ENCODE peak calls at places on chromosomes 13 and 19, in ten cellular contexts. One of them, this sample, is unnamed.

GRCh38 chr13:45989607-45990006 is 62.9 kb downstream of the ZC3H13 start:
- DNase-seq in ovary: no peak
- DNase-seq in AG10803: peak
- DNase-seq in ascending aorta: no peak
- DNase-seq in lower lobe of right lung: no peak
- DNase-seq in BE2C: no peak
- DNase-seq in brain microvascular endothelial cell: peak
- DNase-seq in foreskin fibroblast: peak
- DNase-seq in glutamatergic neuron: no peak
- DNase-seq in suprapubic skin: no peak
- DNase-seq in this sample: no peak

GRCh38 chr13:100102042-100102441 is 13.1 kb downstream of the PCCA start:
- DNase-seq in suprapubic skin: no peak
- DNase-seq in BE2C: no peak
- DNase-seq in ovary: no peak
- DNase-seq in foreskin fibroblast: no peak
- DNase-seq in lower lobe of right lung: no peak
- DNase-seq in AG10803: no peak
- DNase-seq in ascending aorta: no peak
- DNase-seq in brain microvascular endothelial cell: no peak
- DNase-seq in glutamatergic neuron: no peak
- DNase-seq in this sample: no peak

GRCh38 chr13:20492641-20493040 is 33.0 kb downstream of the CRYL1 start:
- DNase-seq in brain microvascular endothelial cell: peak
- DNase-seq in ascending aorta: no peak
- DNase-seq in glutamatergic neuron: peak
- DNase-seq in suprapubic skin: no peak
- DNase-seq in foreskin fibroblast: peak
- DNase-seq in lower lobe of right lung: no peak
- DNase-seq in BE2C: peak
- DNase-seq in AG10803: no peak
- DNase-seq in ovary: no peak
- DNase-seq in this sample: no peak

GRCh38 chr13:87677334-87678234 is 6.4 kb downstream of the SLITRK5 start:
- DNase-seq in suprapubic skin: peak
- DNase-seq in lower lobe of right lung: peak
- DNase-seq in BE2C: peak
- DNase-seq in brain microvascular endothelial cell: no peak
- DNase-seq in glutamatergic neuron: peak
- DNase-seq in AG10803: no peak
- DNase-seq in foreskin fibroblast: no peak
- DNase-seq in ovary: no peak
- DNase-seq in ascending aorta: no peak
- DNase-seq in this sample: peak

GRCh38 chr13:46855166-46855565 is 41.7 kb downstream of the HTR2A start:
- DNase-seq in BE2C: no peak
- DNase-seq in brain microvascular endothelial cell: no peak
- DNase-seq in AG10803: no peak
- DNase-seq in foreskin fibroblast: no peak
- DNase-seq in suprapubic skin: no peak
- DNase-seq in lower lobe of right lung: no peak
- DNase-seq in ascending aorta: no peak
- DNase-seq in ovary: no peak
- DNase-seq in glutamatergic neuron: no peak
- DNase-seq in this sample: no peak

GRCh38 chr19:13089139-13089856 is 13.4 kb downstream of the LYL1 start:
- DNase-seq in lower lobe of right lung: no peak
- DNase-seq in suprapubic skin: no peak
- DNase-seq in brain microvascular endothelial cell: no peak
- DNase-seq in ovary: no peak
- DNase-seq in BE2C: no peak
- DNase-seq in ascending aorta: peak
- DNase-seq in glutamatergic neuron: no peak
- DNase-seq in foreskin fibroblast: no peak
- DNase-seq in AG10803: no peak
- DNase-seq in this sample: no peak

GRCh38 chr19:38719761-38720558 is 24.3 kb downstream of the CAPN12 start:
- DNase-seq in ascending aorta: no peak
- DNase-seq in glutamatergic neuron: no peak
- DNase-seq in AG10803: no peak
- DNase-seq in brain microvascular endothelial cell: no peak
- DNase-seq in suprapubic skin: no peak
- DNase-seq in foreskin fibroblast: no peak
- DNase-seq in BE2C: no peak
- DNase-seq in ovary: peak
- DNase-seq in lower lobe of right lung: no peak
- DNase-seq in this sample: no peak

GRCh38 chr13:101751488-101751887 is 299.0 kb downstream of the ITGBL1 start:
- DNase-seq in ascending aorta: no peak
- DNase-seq in foreskin fibroblast: peak
- DNase-seq in glutamatergic neuron: no peak
- DNase-seq in ovary: no peak
- DNase-seq in suprapubic skin: no peak
- DNase-seq in brain microvascular endothelial cell: peak
- DNase-seq in BE2C: peak
- DNase-seq in AG10803: peak
- DNase-seq in lower lobe of right lung: no peak
- DNase-seq in this sample: no peak

GRCh38 chr19:35446194-35446593 is 1.9 kb upstream of the FFAR2 start:
- DNase-seq in suprapubic skin: no peak
- DNase-seq in lower lobe of right lung: no peak
- DNase-seq in brain microvascular endothelial cell: no peak
- DNase-seq in foreskin fibroblast: no peak
- DNase-seq in ascending aorta: no peak
- DNase-seq in ovary: no peak
- DNase-seq in glutamatergic neuron: no peak
- DNase-seq in AG10803: no peak
- DNase-seq in BE2C: no peak
- DNase-seq in this sample: no peak

GRCh38 chr19:3370728-3371591 is 4.6 kb downstream of the NFIC start:
- DNase-seq in ovary: no peak
- DNase-seq in AG10803: no peak
- DNase-seq in BE2C: no peak
- DNase-seq in brain microvascular endothelial cell: no peak
- DNase-seq in ascending aorta: no peak
- DNase-seq in foreskin fibroblast: no peak
- DNase-seq in lower lobe of right lung: no peak
- DNase-seq in suprapubic skin: no peak
- DNase-seq in glutamatergic neuron: no peak
- DNase-seq in this sample: no peak

GRCh38 chr19:3370214-3370720 is 3.9 kb downstream of the NFIC start:
- DNase-seq in lower lobe of right lung: no peak
- DNase-seq in glutamatergic neuron: no peak
- DNase-seq in AG10803: no peak
- DNase-seq in foreskin fibroblast: no peak
- DNase-seq in suprapubic skin: no peak
- DNase-seq in brain microvascular endothelial cell: no peak
- DNase-seq in ovary: peak
- DNase-seq in BE2C: no peak
- DNase-seq in ascending aorta: no peak
- DNase-seq in this sample: no peak

GRCh38 chr19:3368848-3369336 is 2.5 kb downstream of the NFIC start:
- DNase-seq in lower lobe of right lung: no peak
- DNase-seq in AG10803: peak
- DNase-seq in ascending aorta: no peak
- DNase-seq in suprapubic skin: no peak
- DNase-seq in glutamatergic neuron: no peak
- DNase-seq in brain microvascular endothelial cell: no peak
- DNase-seq in ovary: no peak
- DNase-seq in BE2C: no peak
- DNase-seq in foreskin fibroblast: peak
- DNase-seq in this sample: no peak

GRCh38 chr19:3368441-3368795 is 2.0 kb downstream of the NFIC start:
- DNase-seq in brain microvascular endothelial cell: no peak
- DNase-seq in BE2C: no peak
- DNase-seq in foreskin fibroblast: no peak
- DNase-seq in suprapubic skin: no peak
- DNase-seq in AG10803: no peak
- DNase-seq in lower lobe of right lung: no peak
- DNase-seq in ovary: no peak
- DNase-seq in glutamatergic neuron: no peak
- DNase-seq in ascending aorta: no peak
- DNase-seq in this sample: no peak

GRCh38 chr19:3369337-3370213 is 3.2 kb downstream of the NFIC start:
- DNase-seq in ascending aorta: peak
- DNase-seq in BE2C: no peak
- DNase-seq in ovary: peak
- DNase-seq in glutamatergic neuron: no peak
- DNase-seq in lower lobe of right lung: peak
- DNase-seq in AG10803: peak
- DNase-seq in foreskin fibroblast: peak
- DNase-seq in brain microvascular endothelial cell: no peak
- DNase-seq in suprapubic skin: no peak
- DNase-seq in this sample: peak
- TF ChIP-seq CTCF in ascending aorta: peak
- TF ChIP-seq CTCF in BE2C: no peak
- TF ChIP-seq CTCF in ovary: no peak
- TF ChIP-seq CTCF in glutamatergic neuron: peak
- TF ChIP-seq CTCF in lower lobe of right lung: no peak
- TF ChIP-seq CTCF in AG10803: no peak
- TF ChIP-seq CTCF in foreskin fibroblast: no peak
- TF ChIP-seq CTCF in brain microvascular endothelial cell: peak
- TF ChIP-seq CTCF in suprapubic skin: no peak
- TF ChIP-seq CTCF in this sample: no peak

DNA sequence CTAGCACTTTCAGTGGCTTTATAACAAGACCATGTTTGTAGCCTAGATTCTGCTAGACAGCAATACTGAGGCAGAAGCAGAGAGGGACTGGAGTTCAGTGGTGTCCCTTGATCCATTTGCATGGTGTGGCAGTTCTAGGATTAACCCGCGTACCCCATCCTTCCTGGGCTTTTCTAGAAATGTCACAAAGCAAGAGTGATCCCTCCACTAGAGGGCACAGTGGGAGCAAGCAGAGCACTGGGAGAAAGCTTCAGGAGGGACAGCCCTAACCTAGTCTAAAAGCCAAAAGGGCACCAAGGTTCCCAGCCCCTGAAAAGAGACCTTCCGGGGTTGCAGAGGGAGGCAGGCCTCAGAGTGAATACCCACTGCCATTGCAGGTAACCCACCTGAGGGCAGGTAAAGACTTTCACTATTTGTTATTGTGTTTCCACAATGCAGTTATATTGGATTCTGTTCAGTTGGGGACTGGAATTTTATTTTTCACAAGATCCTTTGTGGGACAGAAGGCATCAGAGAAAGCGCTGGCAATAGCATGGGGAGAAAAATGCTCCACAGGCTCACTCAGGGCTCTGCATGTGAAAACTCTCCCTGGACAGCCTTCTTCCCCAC is 170.6 kb downstream of the FLT1 start:
- DNase-seq in foreskin fibroblast: peak
- DNase-seq in glutamatergic neuron: peak
- DNase-seq in lower lobe of right lung: no peak
- DNase-seq in AG10803: peak
- DNase-seq in ovary: peak
- DNase-seq in BE2C: peak
- DNase-seq in brain microvascular endothelial cell: peak
- DNase-seq in suprapubic skin: no peak
- DNase-seq in ascending aorta: peak
- DNase-seq in this sample: no peak
- TF ChIP-seq CTCF in foreskin fibroblast: peak
- TF ChIP-seq CTCF in glutamatergic neuron: peak
- TF ChIP-seq CTCF in lower lobe of right lung: peak
- TF ChIP-seq CTCF in AG10803: peak
- TF ChIP-seq CTCF in ovary: peak
- TF ChIP-seq CTCF in BE2C: peak
- TF ChIP-seq CTCF in brain microvascular endothelial cell: peak
- TF ChIP-seq CTCF in suprapubic skin: peak
- TF ChIP-seq CTCF in ascending aorta: peak
- TF ChIP-seq CTCF in this sample: peak

DNA sequence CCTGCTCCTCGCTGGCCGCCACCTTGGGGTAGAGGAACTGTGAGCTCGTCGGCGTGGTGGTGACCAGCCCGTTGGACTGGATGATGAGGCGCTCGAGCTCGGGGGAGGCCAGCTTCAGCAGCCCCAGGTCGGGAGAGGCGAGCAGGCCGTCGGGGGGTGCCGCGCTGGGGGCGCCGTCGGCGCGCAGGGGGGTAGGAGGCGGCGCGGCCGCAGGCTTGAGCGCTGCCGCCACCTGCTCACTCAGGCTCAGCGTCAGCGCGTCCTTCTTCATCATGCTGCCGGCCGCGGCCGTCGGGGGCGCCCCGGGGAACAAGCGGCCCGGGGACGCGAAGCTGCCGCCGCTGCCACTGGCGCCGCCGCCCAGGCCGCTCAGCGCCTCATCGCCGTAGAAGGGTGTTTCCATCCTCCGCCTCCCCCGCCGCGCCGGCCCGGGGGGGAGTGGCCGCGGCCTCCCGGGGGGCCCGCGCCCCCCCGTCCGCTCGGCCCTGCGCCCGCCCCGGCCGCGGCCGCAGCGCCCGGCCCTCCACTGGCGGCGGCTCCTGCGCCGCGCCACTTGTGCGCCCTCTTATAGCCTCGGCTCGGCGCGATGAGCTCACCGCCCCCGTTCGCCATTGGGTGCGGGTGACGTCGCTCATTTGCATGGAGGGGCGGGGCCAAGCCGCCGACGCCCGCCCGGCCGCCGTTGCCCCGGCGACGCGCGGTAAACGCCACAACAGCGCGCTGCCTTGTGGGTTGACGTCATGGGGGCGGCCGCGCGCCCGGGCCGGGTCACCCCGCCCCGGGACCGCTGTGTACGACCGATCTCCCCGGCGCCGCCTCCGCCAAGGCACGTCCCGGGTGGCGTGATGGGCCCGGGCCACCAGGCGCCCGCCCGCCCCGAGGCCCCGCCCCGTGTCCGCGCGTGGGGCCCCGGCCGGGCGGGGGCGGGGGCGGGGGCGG is at the start of gene JUND:
- DNase-seq in brain microvascular endothelial cell: peak
- DNase-seq in glutamatergic neuron: peak
- DNase-seq in ovary: peak
- DNase-seq in AG10803: peak
- DNase-seq in ascending aorta: peak
- DNase-seq in BE2C: peak
- DNase-seq in foreskin fibroblast: peak
- DNase-seq in lower lobe of right lung: peak
- DNase-seq in suprapubic skin: peak
- DNase-seq in this sample: peak
- TF ChIP-seq CTCF in brain microvascular endothelial cell: no peak
- TF ChIP-seq CTCF in glutamatergic neuron: no peak
- TF ChIP-seq CTCF in ovary: no peak
- TF ChIP-seq CTCF in AG10803: no peak
- TF ChIP-seq CTCF in ascending aorta: no peak
- TF ChIP-seq CTCF in BE2C: no peak
- TF ChIP-seq CTCF in foreskin fibroblast: no peak
- TF ChIP-seq CTCF in lower lobe of right lung: no peak
- TF ChIP-seq CTCF in suprapubic skin: no peak
- TF ChIP-seq CTCF in this sample: peak

GRCh38 chr19:1266116-1266817 is 2.9 kb upstream of the CIRBP start:
- DNase-seq in glutamatergic neuron: peak
- DNase-seq in BE2C: peak
- DNase-seq in brain microvascular endothelial cell: peak
- DNase-seq in ovary: peak
- DNase-seq in suprapubic skin: peak
- DNase-seq in lower lobe of right lung: peak
- DNase-seq in ascending aorta: peak
- DNase-seq in AG10803: peak
- DNase-seq in foreskin fibroblast: peak
- DNase-seq in this sample: peak
- TF ChIP-seq CTCF in glutamatergic neuron: no peak
- TF ChIP-seq CTCF in BE2C: no peak
- TF ChIP-seq CTCF in brain microvascular endothelial cell: no peak
- TF ChIP-seq CTCF in ovary: no peak
- TF ChIP-seq CTCF in suprapubic skin: no peak
- TF ChIP-seq CTCF in lower lobe of right lung: no peak
- TF ChIP-seq CTCF in ascending aorta: no peak
- TF ChIP-seq CTCF in AG10803: no peak
- TF ChIP-seq CTCF in foreskin fibroblast: no peak
- TF ChIP-seq CTCF in this sample: no peak

GRCh38 chr19:48190288-48191284 is 20.1 kb downstream of the ZSWIM9 start:
- DNase-seq in brain microvascular endothelial cell: peak
- DNase-seq in AG10803: no peak
- DNase-seq in suprapubic skin: no peak
- DNase-seq in foreskin fibroblast: no peak
- DNase-seq in glutamatergic neuron: peak
- DNase-seq in ovary: no peak
- DNase-seq in BE2C: peak
- DNase-seq in lower lobe of right lung: no peak
- DNase-seq in ascending aorta: peak
- DNase-seq in this sample: no peak
- TF ChIP-seq CTCF in brain microvascular endothelial cell: peak
- TF ChIP-seq CTCF in AG10803: no peak
- TF ChIP-seq CTCF in suprapubic skin: peak
- TF ChIP-seq CTCF in foreskin fibroblast: no peak
- TF ChIP-seq CTCF in glutamatergic neuron: peak
- TF ChIP-seq CTCF in ovary: no peak
- TF ChIP-seq CTCF in BE2C: peak
- TF ChIP-seq CTCF in lower lobe of right lung: no peak
- TF ChIP-seq CTCF in ascending aorta: no peak
- TF ChIP-seq CTCF in this sample: no peak